ENCODE peak calls at places on chromosomes 12 and 14, in six cellular contexts. O is astrocyte of the spinal cord, Z is sigmoid colon, T is fibroblast of lung, L is cardiac muscle cell, J is suprapubic skin. G is an unnamed sample.

GRCh38 chr12:51976376-51977160 is 25.1 kb downstream of the ACVR1B start:
- DNase-seq in J (no peak), Z (no peak), T (peak), L (peak), O (peak), G (no peak)

GRCh38 chr14:84399296-84399910 is 1130.5 kb upstream of the FLRT2 start:
- DNase-seq in O (no peak), Z (no peak), J (no peak), L (no peak), T (no peak), G (no peak)

GRCh38 chr12:122004633-122005071 is 17.0 kb upstream of the BCL7A start:
- DNase-seq in T (peak), L (peak), Z (no peak), J (no peak), O (no peak), G (no peak)

GRCh38 chr12:70154087-70154486 is 89.1 kb upstream of the CNOT2 start:
- DNase-seq in L (no peak), J (no peak), T (no peak), O (no peak), Z (no peak), G (no peak)

GRCh38 chr14:37172024-37172869 is at the start of gene SLC25A21:
- DNase-seq in T (peak), Z (peak), L (peak), J (peak), O (peak), G (no peak)

GRCh38 chr12:111457071-111457470 is 51.3 kb downstream of the SH2B3 start:
- DNase-seq in L (no peak), T (no peak), J (no peak), Z (peak), O (no peak), G (no peak)

GRCh38 chr14:64910847-64911495 is 3.3 kb upstream of the CHURC1 start:
- DNase-seq in T (peak), L (peak), J (no peak), Z (no peak), O (peak), G (no peak)

GRCh38 chr12:68119724-68120211 is 39.8 kb downstream of the IFNG start:
- DNase-seq in L (no peak), J (no peak), O (no peak), T (peak), Z (no peak), G (peak)

GRCh38 chr12:115416869-115417268 is 732.9 kb upstream of the TBX3 start:
- DNase-seq in O (no peak), L (no peak), T (no peak), J (no peak), Z (no peak), G (no peak)

GRCh38 chr12:6792522-6793201 is 3.3 kb downstream of the CD4 start:
- DNase-seq in Z (peak), T (peak), O (peak), L (peak), J (no peak), G (no peak)

GRCh38 chr12:78703820-78704525 is 160.6 kb upstream of the SYT1 start:
- DNase-seq in J (no peak), O (peak), L (peak), T (peak), Z (no peak), G (no peak)

GRCh38 chr12:114508529-114509129 is 102.7 kb upstream of the TBX5 start:
- DNase-seq in O (peak), J (peak), T (peak), L (peak), Z (peak), G (peak)

GRCh38 chr12:103667129-103667528 is 80.1 kb downstream of the STAB2 start:
- DNase-seq in J (no peak), Z (no peak), L (no peak), T (no peak), O (no peak), G (no peak)

GRCh38 chr12:96502477-96502876 is 13.1 kb downstream of the CFAP54 start:
- DNase-seq in O (no peak), J (no peak), L (no peak), T (no peak), Z (no peak), G (no peak)

GRCh38 chr14:60812987-60813386 is 78.4 kb downstream of the MNAT1 start:
- DNase-seq in T (no peak), J (no peak), Z (no peak), O (no peak), L (no peak), G (no peak)

GRCh38 chr12:4054643-4055042 is 181.4 kb upstream of the PARP11 start:
- DNase-seq in J (no peak), O (no peak), L (no peak), Z (no peak), T (no peak), G (no peak)

GRCh38 chr12:90280564-90281058 is 572.0 kb upstream of the ATP2B1 start:
- DNase-seq in O (peak), L (peak), T (peak), J (no peak), Z (no peak), G (no peak)

GRCh38 chr12:1530592-1531159 is 63.7 kb downstream of the FBXL14 start:
- DNase-seq in Z (no peak), T (no peak), L (no peak), O (no peak), J (no peak), G (peak)

GRCh38 chr14:38420045-38420444 is 164.2 kb upstream of the CLEC14A start:
- DNase-seq in Z (no peak), L (peak), T (peak), O (no peak), J (no peak), G (no peak)

DNA sequence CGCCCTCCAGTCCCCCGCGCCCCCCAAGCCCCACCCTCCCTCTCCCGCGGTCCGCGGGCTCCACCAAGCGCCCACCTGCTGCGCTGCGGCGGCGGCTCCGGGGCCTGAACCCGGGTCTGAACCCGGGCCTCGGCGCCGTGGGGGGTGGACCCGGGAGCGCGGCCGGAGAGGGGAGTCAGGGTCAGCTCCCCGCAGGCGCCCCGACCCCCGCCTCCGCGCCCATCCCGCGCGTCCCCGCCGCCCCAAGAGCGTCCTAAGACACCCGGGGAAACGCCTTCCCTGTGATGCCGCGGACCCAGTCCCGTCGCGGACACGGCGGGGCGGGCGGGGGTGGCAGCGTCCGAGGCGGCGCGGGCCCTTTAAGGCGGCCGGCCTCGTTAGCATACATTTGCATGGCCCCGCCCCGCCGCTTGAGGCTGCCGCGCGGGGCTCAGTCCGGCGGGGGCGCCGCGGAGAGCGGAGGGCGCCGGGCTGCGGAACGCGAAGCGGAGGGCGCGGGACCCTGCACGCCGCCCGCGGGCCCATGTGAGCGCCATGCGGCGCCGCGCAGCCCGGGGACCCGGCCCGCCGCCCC is at the start of gene MMP17:
- DNase-seq in L (peak), T (peak), Z (peak), J (no peak), O (peak), G (peak)
- TF ChIP-seq CTCF in L (peak), T (no peak), Z (no peak), J (no peak), O (peak), G (peak)

DNA sequence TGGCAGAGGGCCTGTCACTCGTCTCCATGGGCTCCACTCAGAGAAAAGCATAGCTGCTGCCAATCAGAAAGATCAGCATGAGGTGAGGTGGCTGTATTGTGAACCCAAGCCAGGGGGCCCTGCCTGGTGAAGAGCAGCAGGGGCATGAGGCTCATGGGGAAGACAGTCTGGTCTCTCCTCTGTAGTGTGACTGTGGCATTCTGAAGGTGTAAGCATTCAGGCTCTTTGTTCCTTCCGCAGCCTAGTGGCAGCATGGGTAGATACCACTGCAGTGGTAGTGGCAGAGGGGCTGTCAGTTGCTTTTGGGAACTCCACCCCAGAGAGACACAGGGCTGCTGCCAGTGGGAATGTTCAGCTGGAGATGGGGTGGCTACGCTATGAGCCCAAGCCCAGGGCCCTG is 5.1 kb upstream of the CLEC4D start:
- DNase-seq in Z (no peak), T (no peak), L (no peak), O (no peak), J (no peak), G (no peak)
- TF ChIP-seq CTCF in Z (no peak), T (no peak), L (no peak), O (no peak), J (no peak), G (no peak)

GRCh38 chr12:124375141-124375788 is 80.4 kb downstream of the RFLNA start:
- DNase-seq in T (no peak), Z (no peak), L (no peak), J (no peak), O (no peak), G (no peak)
- TF ChIP-seq CTCF in T (no peak), Z (no peak), L (no peak), J (no peak), O (no peak), G (no peak)

DNA sequence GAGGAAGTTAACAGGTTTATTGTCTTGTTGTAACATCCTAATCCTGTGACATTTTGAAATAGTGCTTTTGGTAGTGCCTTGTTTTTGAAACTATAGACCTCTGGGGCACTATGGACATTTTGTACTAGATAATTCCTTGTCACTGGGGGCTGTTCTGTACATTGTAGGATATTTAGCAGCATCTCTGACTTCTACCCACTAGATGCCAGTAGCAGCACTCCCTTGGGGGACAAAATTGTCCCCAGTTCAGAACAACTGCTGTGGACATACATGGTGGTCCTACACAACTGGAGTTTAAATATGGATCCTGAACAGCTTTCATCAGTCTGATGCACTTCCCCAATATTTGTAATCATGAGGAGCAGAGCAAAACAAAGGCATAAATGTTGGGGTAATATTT is 264.7 kb downstream of the RAD51B start:
- DNase-seq in Z (no peak), O (peak), T (peak), J (no peak), L (peak), G (no peak)
- TF ChIP-seq CTCF in Z (no peak), O (peak), T (no peak), J (no peak), L (peak), G (no peak)

DNA sequence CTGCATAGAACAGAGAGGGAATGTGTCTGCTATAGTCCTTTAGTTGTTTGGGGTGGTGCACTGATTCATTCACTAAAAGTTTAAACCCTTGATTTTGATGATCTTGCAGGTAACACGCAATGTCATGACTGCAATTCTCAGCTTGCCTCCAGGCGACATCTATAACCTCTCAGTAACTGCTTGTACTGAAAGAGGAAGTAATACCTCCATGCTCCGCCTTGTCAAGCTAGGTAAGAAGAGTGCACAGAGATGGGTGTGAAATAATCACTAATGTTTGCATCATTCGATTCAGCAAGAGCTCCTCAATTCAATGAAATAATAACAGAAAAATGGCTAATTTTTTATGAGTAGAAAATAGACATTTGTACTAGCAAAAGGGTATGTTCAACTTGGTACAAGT is 203.7 kb downstream of the PTPRO start:
- DNase-seq in J (no peak), T (no peak), Z (no peak), L (no peak), O (no peak), G (peak)
- TF ChIP-seq CTCF in J (no peak), T (no peak), Z (no peak), L (no peak), O (no peak), G (no peak)

DNA sequence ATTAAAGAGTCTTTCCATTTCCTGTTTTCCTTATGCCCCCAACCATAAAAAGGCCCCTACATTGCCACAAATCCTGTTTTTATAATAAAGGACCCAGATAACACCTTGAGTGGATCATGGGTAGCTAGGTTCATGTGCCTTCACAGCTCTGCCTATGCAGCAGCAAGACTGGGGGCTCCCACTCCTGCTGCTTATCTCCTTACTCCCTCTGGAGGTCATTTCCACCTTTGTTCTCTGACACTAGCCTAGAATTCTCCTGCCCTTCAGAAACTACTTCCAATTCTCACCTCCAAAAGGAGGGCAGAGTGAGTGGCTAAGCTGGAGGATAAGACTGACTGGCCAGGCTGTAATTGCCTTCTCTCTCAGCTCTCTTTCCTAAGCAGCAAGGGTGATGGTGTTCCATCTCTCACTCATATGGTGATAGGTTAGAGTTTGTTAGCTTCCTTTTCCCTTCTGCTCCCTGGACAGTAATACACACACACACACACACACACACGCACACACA is 20.0 kb upstream of the STAC3 start:
- DNase-seq in O (no peak), T (no peak), L (no peak), J (no peak), Z (no peak), G (no peak)
- TF ChIP-seq CTCF in O (peak), T (no peak), L (no peak), J (no peak), Z (no peak), G (no peak)